ENCODE peak calls at places on chromosomes 7 and 10, in six cellular contexts. One of them, this sample, is unnamed.

GRCh38 chr10:59922907-59923306 is 16.6 kb upstream of the CCDC6 start:
- DNase-seq in CD8-positive, alpha-beta T cell: no peak
- DNase-seq in NCI-H1092: no peak
- DNase-seq in NCI-H524 treated with DMSO at 0.1 percent for 48 hours: no peak
- DNase-seq in DMS153: no peak
- DNase-seq in A172: no peak
- DNase-seq in this sample: no peak

GRCh38 chr10:127354255-127354654 is 157.9 kb upstream of the INSYN2A start:
- DNase-seq in CD8-positive, alpha-beta T cell: no peak
- DNase-seq in NCI-H1092: no peak
- DNase-seq in NCI-H524 treated with DMSO at 0.1 percent for 48 hours: no peak
- DNase-seq in DMS153: no peak
- DNase-seq in A172: no peak
- DNase-seq in this sample: no peak

GRCh38 chr10:97601268-97602215 is 12.0 kb downstream of the C10orf62 start:
- DNase-seq in CD8-positive, alpha-beta T cell: no peak
- DNase-seq in NCI-H1092: no peak
- DNase-seq in NCI-H524 treated with DMSO at 0.1 percent for 48 hours: no peak
- DNase-seq in DMS153: no peak
- DNase-seq in A172: no peak
- DNase-seq in this sample: no peak

GRCh38 chr10:78866731-78867554 is 201.8 kb upstream of the ZMIZ1 start:
- DNase-seq in CD8-positive, alpha-beta T cell: no peak
- DNase-seq in NCI-H1092: no peak
- DNase-seq in NCI-H524 treated with DMSO at 0.1 percent for 48 hours: no peak
- DNase-seq in DMS153: no peak
- DNase-seq in A172: no peak
- DNase-seq in this sample: no peak

GRCh38 chr10:132904169-132904813 is 38.1 kb downstream of the CFAP46 start:
- DNase-seq in CD8-positive, alpha-beta T cell: no peak
- DNase-seq in NCI-H1092: peak
- DNase-seq in NCI-H524 treated with DMSO at 0.1 percent for 48 hours: no peak
- DNase-seq in DMS153: peak
- DNase-seq in A172: peak
- DNase-seq in this sample: no peak

GRCh38 chr10:23413629-23414089 is 25.2 kb upstream of the OTUD1 start:
- DNase-seq in CD8-positive, alpha-beta T cell: no peak
- DNase-seq in NCI-H1092: no peak
- DNase-seq in NCI-H524 treated with DMSO at 0.1 percent for 48 hours: no peak
- DNase-seq in DMS153: no peak
- DNase-seq in A172: no peak
- DNase-seq in this sample: no peak

GRCh38 chr10:101224060-101224909 is 5.0 kb downstream of the LBX1 start:
- DNase-seq in CD8-positive, alpha-beta T cell: no peak
- DNase-seq in NCI-H1092: no peak
- DNase-seq in NCI-H524 treated with DMSO at 0.1 percent for 48 hours: no peak
- DNase-seq in DMS153: no peak
- DNase-seq in A172: no peak
- DNase-seq in this sample: no peak

GRCh38 chr10:124701881-124702656 is 42.1 kb downstream of the FAM53B start:
- DNase-seq in CD8-positive, alpha-beta T cell: no peak
- DNase-seq in NCI-H1092: no peak
- DNase-seq in NCI-H524 treated with DMSO at 0.1 percent for 48 hours: no peak
- DNase-seq in DMS153: no peak
- DNase-seq in A172: no peak
- DNase-seq in this sample: no peak

GRCh38 chr7:87886875-87887274 is 10.6 kb downstream of the DBF4 start:
- DNase-seq in CD8-positive, alpha-beta T cell: no peak
- DNase-seq in NCI-H1092: peak
- DNase-seq in NCI-H524 treated with DMSO at 0.1 percent for 48 hours: no peak
- DNase-seq in DMS153: no peak
- DNase-seq in A172: peak
- DNase-seq in this sample: no peak

GRCh38 chr7:127920787-127921438 is 110.3 kb downstream of the LRRC4 start:
- DNase-seq in CD8-positive, alpha-beta T cell: no peak
- DNase-seq in NCI-H1092: no peak
- DNase-seq in NCI-H524 treated with DMSO at 0.1 percent for 48 hours: no peak
- DNase-seq in DMS153: no peak
- DNase-seq in A172: no peak
- DNase-seq in this sample: no peak

GRCh38 chr10:74585231-74586087 is 240.9 kb upstream of the KAT6B start:
- DNase-seq in CD8-positive, alpha-beta T cell: peak
- DNase-seq in NCI-H1092: no peak
- DNase-seq in NCI-H524 treated with DMSO at 0.1 percent for 48 hours: no peak
- DNase-seq in DMS153: peak
- DNase-seq in A172: no peak
- DNase-seq in this sample: no peak

GRCh38 chr10:111113961-111114830 is 37.4 kb downstream of the ADRA2A start:
- DNase-seq in CD8-positive, alpha-beta T cell: no peak
- DNase-seq in NCI-H1092: no peak
- DNase-seq in NCI-H524 treated with DMSO at 0.1 percent for 48 hours: no peak
- DNase-seq in DMS153: no peak
- DNase-seq in A172: peak
- DNase-seq in this sample: no peak

GRCh38 chr7:85554294-85554877 is 367.5 kb upstream of the SEMA3D start:
- DNase-seq in CD8-positive, alpha-beta T cell: no peak
- DNase-seq in NCI-H1092: peak
- DNase-seq in NCI-H524 treated with DMSO at 0.1 percent for 48 hours: peak
- DNase-seq in DMS153: peak
- DNase-seq in A172: peak
- DNase-seq in this sample: no peak